ENCODE peak calls at places on chromosomes 12 and 14, in five cellular contexts. K is HT-29; S is SW 1271; I is activated CD8-positive, alpha-beta memory T cell treated with anti-CD3 and anti-CD28 coated beads for 4 hours; T is GM18507. X is an unnamed sample.

GRCh38 chr12:59699408-59700144 is 103.7 kb downstream of the SLC16A7 start:
- DNase-seq in K (no peak), S (no peak), I (no peak), T (no peak), X (no peak)

GRCh38 chr14:46717211-46717610 is 65.6 kb upstream of the RPL10L start:
- DNase-seq in K (no peak), S (no peak), I (no peak), T (no peak), X (no peak)

GRCh38 chr14:51691176-51691575 is 39.5 kb downstream of the FRMD6 start:
- DNase-seq in K (no peak), S (no peak), I (no peak), T (no peak), X (no peak)

GRCh38 chr12:32104572-32105355 is 1.9 kb upstream of the BICD1 start:
- DNase-seq in K (no peak), S (no peak), I (no peak), T (no peak), X (no peak)

GRCh38 chr12:100141998-100142850 is 450 bp downstream of the BLTP3B start:
- DNase-seq in K (peak; percentile 59), S (peak; percentile 51), I (no peak), T (no peak), X (peak; percentile 48)

GRCh38 chr12:107461222-107461980 is 224.2 kb upstream of the PWP1 start:
- DNase-seq in K (no peak), S (no peak), I (no peak), T (no peak), X (no peak)

GRCh38 chr12:127381681-127382080 is 885.3 kb upstream of the TMEM132C start:
- DNase-seq in K (no peak), S (no peak), I (no peak), T (no peak), X (no peak)

GRCh38 chr12:7158866-7159600 is 28.9 kb downstream of the CLSTN3 start:
- DNase-seq in K (no peak), S (no peak), I (no peak), T (no peak), X (no peak)

GRCh38 chr12:25497021-25497420 is 56.1 kb downstream of the LMNTD1 start:
- DNase-seq in K (no peak), S (no peak), I (no peak), T (no peak), X (no peak)

GRCh38 chr12:114672817-114673168 is 11.2 kb downstream of the TBX3 start:
- DNase-seq in K (no peak), S (no peak), I (no peak), T (no peak), X (no peak)

GRCh38 chr12:71581206-71581605 is 82.4 kb downstream of the ZFC3H1 start:
- DNase-seq in K (no peak), S (no peak), I (no peak), T (no peak), X (no peak)

GRCh38 chr14:103541944-103542544 is 13.0 kb downstream of the TRMT61A start:
- DNase-seq in K (no peak), S (no peak), I (no peak), T (no peak), X (no peak)

GRCh38 chr14:20659813-20660395 is 18.4 kb upstream of the OR6S1 start:
- DNase-seq in K (no peak), S (no peak), I (no peak), T (no peak), X (no peak)

GRCh38 chr14:102124419-102124818 is 15.3 kb upstream of the WDR20 start:
- DNase-seq in K (no peak), S (no peak), I (no peak), T (no peak), X (no peak)

GRCh38 chr12:19689801-19690472 is 250.6 kb downstream of the AEBP2 start:
- DNase-seq in K (peak; percentile 5), S (no peak), I (no peak), T (no peak), X (no peak)

GRCh38 chr12:106317406-106318082 is 15.0 kb downstream of the TCP11L2 start:
- DNase-seq in K (no peak), S (no peak), I (no peak), T (no peak), X (no peak)

GRCh38 chr12:130281157-130281799 is 56.4 kb upstream of the PIWIL1 start:
- DNase-seq in K (peak; percentile 45), S (no peak), I (no peak), T (no peak), X (peak; percentile 27)

GRCh38 chr14:95507174-95507573 is 9.3 kb downstream of the SYNE3 start:
- DNase-seq in K (no peak), S (peak; percentile 65), I (no peak), T (no peak), X (no peak)

GRCh38 chr14:27390130-27390529 is 792.3 kb upstream of the NOVA1 start:
- DNase-seq in K (no peak), S (no peak), I (no peak), T (no peak), X (no peak)

GRCh38 chr12:83889745-83890144 is 1022.9 kb downstream of the SLC6A15 start:
- DNase-seq in K (no peak), S (no peak), I (no peak), T (no peak), X (no peak)

GRCh38 chr12:118981285-118982201 is at the start of gene SRRM4:
- DNase-seq in K (no peak), S (no peak), I (no peak), T (no peak), X (no peak)

GRCh38 chr12:32261638-32262037 is 137.7 kb upstream of the FGD4 start:
- DNase-seq in K (peak; percentile 21), S (peak; percentile 19), I (no peak), T (no peak), X (no peak)

GRCh38 chr12:120468846-120469449 is 600 bp downstream of the SRSF9 start:
- DNase-seq in K (no peak), S (no peak), I (no peak), T (peak; percentile 38), X (no peak)

GRCh38 chr12:111426341-111427185 is 20.8 kb downstream of the SH2B3 start:
- DNase-seq in K (no peak), S (peak; percentile 47), I (no peak), T (no peak), X (no peak)

X was measured in activated B cell treated with CpG ODN at 0.5 μM for 24 hours.